ENCODE peak calls at places on chromosomes 13 and 19, in nine cellular contexts. One of them, this sample, is unnamed.

GRCh38 chr19:58439576-58440554 is at the start of gene ZNF132:
- DNase-seq in heart left ventricle: peak; percentile 99
- DNase-seq in IMR-90: peak; percentile 100
- DNase-seq in adrenal gland: peak; percentile 99
- DNase-seq in tibial nerve: peak; percentile 95
- DNase-seq in Peyer's patch: peak; percentile 99
- DNase-seq in prostate gland: peak; percentile 99
- DNase-seq in uterus: peak; percentile 99
- DNase-seq in stomach: peak; percentile 96
- DNase-seq in this sample: peak; percentile 98

GRCh38 chr19:18283338-18283737 is 1.9 kb upstream of the JUND start:
- DNase-seq in heart left ventricle: no peak
- DNase-seq in IMR-90: no peak
- DNase-seq in adrenal gland: no peak
- DNase-seq in tibial nerve: no peak
- DNase-seq in Peyer's patch: no peak
- DNase-seq in prostate gland: no peak
- DNase-seq in uterus: no peak
- DNase-seq in stomach: no peak
- DNase-seq in this sample: no peak

GRCh38 chr13:22461854-22462565 is 718.8 kb upstream of the SGCG start:
- DNase-seq in heart left ventricle: no peak
- DNase-seq in IMR-90: no peak
- DNase-seq in adrenal gland: peak; percentile 73
- DNase-seq in tibial nerve: no peak
- DNase-seq in Peyer's patch: no peak
- DNase-seq in prostate gland: no peak
- DNase-seq in uterus: peak; percentile 26
- DNase-seq in stomach: no peak
- DNase-seq in this sample: no peak

GRCh38 chr19:41706741-41707501 is 1.5 kb upstream of the CEACAM5 start:
- DNase-seq in heart left ventricle: peak; percentile 42
- DNase-seq in IMR-90: no peak
- DNase-seq in adrenal gland: peak; percentile 47
- DNase-seq in tibial nerve: no peak
- DNase-seq in Peyer's patch: peak; percentile 87
- DNase-seq in prostate gland: peak; percentile 48
- DNase-seq in uterus: no peak
- DNase-seq in stomach: peak; percentile 79
- DNase-seq in this sample: peak; percentile 90

GRCh38 chr19:21439372-21439771 is 42.4 kb downstream of the ZNF493 start:
- DNase-seq in heart left ventricle: no peak
- DNase-seq in IMR-90: no peak
- DNase-seq in adrenal gland: peak; percentile 44
- DNase-seq in tibial nerve: no peak
- DNase-seq in Peyer's patch: no peak
- DNase-seq in prostate gland: peak; percentile 83
- DNase-seq in uterus: peak; percentile 30
- DNase-seq in stomach: peak; percentile 62
- DNase-seq in this sample: no peak

GRCh38 chr19:52138614-52139290 is 986 bp downstream of the ZNF616 start:
- DNase-seq in heart left ventricle: peak; percentile 33
- DNase-seq in IMR-90: peak; percentile 19
- DNase-seq in adrenal gland: peak; percentile 27
- DNase-seq in tibial nerve: no peak
- DNase-seq in Peyer's patch: no peak
- DNase-seq in prostate gland: peak; percentile 48
- DNase-seq in uterus: peak; percentile 20
- DNase-seq in stomach: no peak
- DNase-seq in this sample: peak; percentile 74

GRCh38 chr13:28489536-28489935 is 5.4 kb downstream of the FLT1 start:
- DNase-seq in heart left ventricle: no peak
- DNase-seq in IMR-90: peak; percentile 45
- DNase-seq in adrenal gland: no peak
- DNase-seq in tibial nerve: no peak
- DNase-seq in Peyer's patch: no peak
- DNase-seq in prostate gland: no peak
- DNase-seq in uterus: no peak
- DNase-seq in stomach: no peak
- DNase-seq in this sample: no peak

GRCh38 chr19:2266183-2266993 is 10.2 kb upstream of the JSRP1 start:
- DNase-seq in heart left ventricle: peak; percentile 90
- DNase-seq in IMR-90: peak; percentile 75
- DNase-seq in adrenal gland: peak; percentile 88
- DNase-seq in tibial nerve: peak; percentile 73
- DNase-seq in Peyer's patch: peak; percentile 95
- DNase-seq in prostate gland: peak; percentile 48
- DNase-seq in uterus: peak; percentile 78
- DNase-seq in stomach: peak; percentile 93
- DNase-seq in this sample: peak; percentile 95

GRCh38 chr13:25372275-25373081 is 704 bp downstream of the ATP8A2 start:
- DNase-seq in heart left ventricle: no peak
- DNase-seq in IMR-90: no peak
- DNase-seq in adrenal gland: peak; percentile 1
- DNase-seq in tibial nerve: no peak
- DNase-seq in Peyer's patch: no peak
- DNase-seq in prostate gland: no peak
- DNase-seq in uterus: no peak
- DNase-seq in stomach: no peak
- DNase-seq in this sample: no peak

GRCh38 chr19:13841339-13842293 is 35.3 kb upstream of the NANOS3 start:
- DNase-seq in heart left ventricle: peak; percentile 64
- DNase-seq in IMR-90: no peak
- DNase-seq in adrenal gland: peak; percentile 64
- DNase-seq in tibial nerve: no peak
- DNase-seq in Peyer's patch: peak; percentile 87
- DNase-seq in prostate gland: peak; percentile 77
- DNase-seq in uterus: no peak
- DNase-seq in stomach: peak; percentile 78
- DNase-seq in this sample: peak; percentile 89

GRCh38 chr13:111953546-111954178 is 113.3 kb upstream of the SOX1 start:
- DNase-seq in heart left ventricle: no peak
- DNase-seq in IMR-90: no peak
- DNase-seq in adrenal gland: no peak
- DNase-seq in tibial nerve: no peak
- DNase-seq in Peyer's patch: no peak
- DNase-seq in prostate gland: no peak
- DNase-seq in uterus: no peak
- DNase-seq in stomach: peak; percentile 20
- DNase-seq in this sample: peak; percentile 59

GRCh38 chr13:101301053-101301452 is 115.3 kb downstream of the NALCN start:
- DNase-seq in heart left ventricle: no peak
- DNase-seq in IMR-90: no peak
- DNase-seq in adrenal gland: no peak
- DNase-seq in tibial nerve: no peak
- DNase-seq in Peyer's patch: no peak
- DNase-seq in prostate gland: no peak
- DNase-seq in uterus: no peak
- DNase-seq in stomach: no peak
- DNase-seq in this sample: no peak

GRCh38 chr19:23525265-23525862 is 130.1 kb upstream of the ZNF91 start:
- DNase-seq in heart left ventricle: no peak
- DNase-seq in IMR-90: no peak
- DNase-seq in adrenal gland: no peak
- DNase-seq in tibial nerve: no peak
- DNase-seq in Peyer's patch: no peak
- DNase-seq in prostate gland: no peak
- DNase-seq in uterus: no peak
- DNase-seq in stomach: no peak
- DNase-seq in this sample: no peak

GRCh38 chr13:90533866-90534265 is 813.6 kb upstream of the MIR17HG start:
- DNase-seq in heart left ventricle: no peak
- DNase-seq in IMR-90: no peak
- DNase-seq in adrenal gland: no peak
- DNase-seq in tibial nerve: no peak
- DNase-seq in Peyer's patch: no peak
- DNase-seq in prostate gland: no peak
- DNase-seq in uterus: no peak
- DNase-seq in stomach: no peak
- DNase-seq in this sample: no peak

GRCh38 chr13:23876265-23876664 is 12.9 kb downstream of the MIPEP start:
- DNase-seq in heart left ventricle: no peak
- DNase-seq in IMR-90: peak; percentile 23
- DNase-seq in adrenal gland: no peak
- DNase-seq in tibial nerve: no peak
- DNase-seq in Peyer's patch: peak; percentile 58
- DNase-seq in prostate gland: no peak
- DNase-seq in uterus: no peak
- DNase-seq in stomach: no peak
- DNase-seq in this sample: no peak

GRCh38 chr13:22173605-22174004 is 502.7 kb downstream of the FGF9 start:
- DNase-seq in heart left ventricle: no peak
- DNase-seq in IMR-90: peak; percentile 90
- DNase-seq in adrenal gland: no peak
- DNase-seq in tibial nerve: no peak
- DNase-seq in Peyer's patch: no peak
- DNase-seq in prostate gland: no peak
- DNase-seq in uterus: no peak
- DNase-seq in stomach: no peak
- DNase-seq in this sample: no peak

GRCh38 chr13:114108141-114108761 is 24.2 kb downstream of the RASA3 start:
- DNase-seq in heart left ventricle: peak; percentile 19
- DNase-seq in IMR-90: no peak
- DNase-seq in adrenal gland: peak; percentile 0
- DNase-seq in tibial nerve: peak; percentile 11
- DNase-seq in Peyer's patch: peak; percentile 43
- DNase-seq in prostate gland: no peak
- DNase-seq in uterus: peak; percentile 15
- DNase-seq in stomach: no peak
- DNase-seq in this sample: peak; percentile 67

GRCh38 chr13:114110091-114110829 is 22.2 kb downstream of the RASA3 start:
- DNase-seq in heart left ventricle: peak; percentile 48
- DNase-seq in IMR-90: no peak
- DNase-seq in adrenal gland: peak; percentile 31
- DNase-seq in tibial nerve: peak; percentile 16
- DNase-seq in Peyer's patch: peak; percentile 88
- DNase-seq in prostate gland: no peak
- DNase-seq in uterus: peak; percentile 27
- DNase-seq in stomach: peak; percentile 47
- DNase-seq in this sample: peak; percentile 93

GRCh38 chr13:114107686-114108081 is 24.7 kb downstream of the RASA3 start:
- DNase-seq in heart left ventricle: peak; percentile 67
- DNase-seq in IMR-90: peak; percentile 91
- DNase-seq in adrenal gland: peak; percentile 8
- DNase-seq in tibial nerve: no peak
- DNase-seq in Peyer's patch: peak; percentile 46
- DNase-seq in prostate gland: no peak
- DNase-seq in uterus: peak; percentile 12
- DNase-seq in stomach: no peak
- DNase-seq in this sample: peak; percentile 71

GRCh38 chr13:114109646-114110045 is 22.8 kb downstream of the RASA3 start:
- DNase-seq in heart left ventricle: peak; percentile 34
- DNase-seq in IMR-90: no peak
- DNase-seq in adrenal gland: no peak
- DNase-seq in tibial nerve: peak; percentile 35
- DNase-seq in Peyer's patch: peak; percentile 71
- DNase-seq in prostate gland: no peak
- DNase-seq in uterus: peak; percentile 31
- DNase-seq in stomach: no peak
- DNase-seq in this sample: peak; percentile 84

DNA sequence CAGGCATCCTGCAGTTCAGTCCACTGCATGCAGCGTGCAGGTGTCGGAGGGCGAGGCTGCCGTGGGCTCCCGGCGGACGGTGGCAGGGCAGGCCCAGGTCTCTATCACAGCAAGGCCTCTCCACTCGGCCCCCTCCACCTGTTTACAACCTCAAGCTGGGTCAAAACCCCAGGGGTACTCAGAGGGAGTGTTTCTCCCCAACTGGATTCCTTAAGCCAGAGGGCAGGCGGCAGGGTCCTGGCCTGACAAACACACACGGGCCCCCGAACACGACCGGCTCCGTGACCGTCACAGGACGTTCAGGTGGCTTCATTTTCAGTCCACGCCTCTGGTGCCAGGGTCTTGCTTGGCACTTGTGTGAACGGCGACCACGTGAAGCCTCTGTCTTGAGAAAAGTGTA is 23.5 kb downstream of the RASA3 start:
- DNase-seq in heart left ventricle: peak; percentile 19
- DNase-seq in IMR-90: no peak
- DNase-seq in adrenal gland: no peak
- DNase-seq in tibial nerve: peak; percentile 11
- DNase-seq in Peyer's patch: peak; percentile 45
- DNase-seq in prostate gland: no peak
- DNase-seq in uterus: peak; percentile 9
- DNase-seq in stomach: no peak
- DNase-seq in this sample: peak; percentile 72
- H3K4me1 ChIP-seq in heart left ventricle: peaks cover 11% of the 10 kb centered on the region
- H3K4me1 ChIP-seq in IMR-90: peaks cover 62% of the 10 kb centered on the region
- H3K4me1 ChIP-seq in adrenal gland: no peaks in the 10 kb centered on the region
- H3K4me1 ChIP-seq in tibial nerve: no peaks in the 10 kb centered on the region
- H3K4me1 ChIP-seq in Peyer's patch: peaks cover 16% of the 10 kb centered on the region
- H3K4me1 ChIP-seq in prostate gland: no peaks in the 10 kb centered on the region
- H3K4me1 ChIP-seq in uterus: no peaks in the 10 kb centered on the region
- H3K4me1 ChIP-seq in stomach: peaks cover 7% of the 10 kb centered on the region
- H3K4me1 ChIP-seq in this sample: peaks cover 26% of the 10 kb centered on the region

GRCh38 chr13:43698743-43699142 is 88.0 kb downstream of the ENOX1 start:
- DNase-seq in heart left ventricle: no peak
- DNase-seq in IMR-90: peak; percentile 73
- DNase-seq in adrenal gland: no peak
- DNase-seq in tibial nerve: no peak
- DNase-seq in Peyer's patch: no peak
- DNase-seq in prostate gland: no peak
- DNase-seq in uterus: no peak
- DNase-seq in stomach: no peak
- DNase-seq in this sample: no peak
- TF ChIP-seq POLR2A in heart left ventricle: no peak
- TF ChIP-seq POLR2A in IMR-90: no peak
- TF ChIP-seq POLR2A in adrenal gland: no peak
- TF ChIP-seq POLR2A in tibial nerve: no peak
- TF ChIP-seq POLR2A in Peyer's patch: no peak
- TF ChIP-seq POLR2A in prostate gland: no peak
- TF ChIP-seq POLR2A in uterus: no peak
- TF ChIP-seq POLR2A in stomach: no peak
- TF ChIP-seq POLR2A in this sample: no peak

DNA sequence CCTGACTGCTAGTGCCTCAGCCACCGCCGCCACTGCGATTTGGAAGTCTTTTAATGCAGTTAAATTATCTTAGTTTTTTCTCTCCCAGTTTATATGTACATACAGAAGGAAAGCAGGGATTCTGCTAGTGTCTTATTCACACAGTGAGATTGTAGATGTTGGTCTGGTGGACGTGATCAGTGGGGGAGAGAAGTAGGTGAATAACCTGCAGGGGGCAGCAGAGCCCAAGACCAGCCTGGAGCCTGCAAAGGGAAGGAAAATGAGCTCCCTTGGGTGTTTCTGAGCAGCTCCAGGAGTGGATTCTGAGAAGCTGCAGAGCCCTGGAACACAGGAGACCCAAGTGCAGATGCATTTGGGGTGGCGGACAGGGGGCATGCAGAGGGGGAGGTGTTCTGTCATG is 26.3 kb downstream of the ZNF844 start:
- DNase-seq in heart left ventricle: peak; percentile 52
- DNase-seq in IMR-90: peak; percentile 53
- DNase-seq in adrenal gland: peak; percentile 79
- DNase-seq in tibial nerve: no peak
- DNase-seq in Peyer's patch: peak; percentile 75
- DNase-seq in prostate gland: peak; percentile 35
- DNase-seq in uterus: peak; percentile 52
- DNase-seq in stomach: peak; percentile 60
- DNase-seq in this sample: peak; percentile 85
- TF ChIP-seq CTCF in heart left ventricle: peak; percentile 61
- TF ChIP-seq CTCF in IMR-90: peak; percentile 65
- TF ChIP-seq CTCF in adrenal gland: peak; percentile 47
- TF ChIP-seq CTCF in tibial nerve: peak; percentile 38
- TF ChIP-seq CTCF in Peyer's patch: peak; percentile 26
- TF ChIP-seq CTCF in prostate gland: peak; percentile 60
- TF ChIP-seq CTCF in uterus: peak; percentile 43
- TF ChIP-seq CTCF in stomach: peak; percentile 33
- TF ChIP-seq CTCF in this sample: peak; percentile 77

GRCh38 chr13:110244096-110244830 is 62.7 kb downstream of the COL4A1 start:
- DNase-seq in heart left ventricle: no peak
- DNase-seq in IMR-90: peak; percentile 42
- DNase-seq in adrenal gland: no peak
- DNase-seq in tibial nerve: no peak
- DNase-seq in Peyer's patch: no peak
- DNase-seq in prostate gland: no peak
- DNase-seq in uterus: peak; percentile 37
- DNase-seq in stomach: no peak
- DNase-seq in this sample: no peak
- H3K4me1 ChIP-seq in heart left ventricle: peaks cover 55% of the 10 kb centered on the region
- H3K4me1 ChIP-seq in IMR-90: peaks cover 29% of the 10 kb centered on the region
- H3K4me1 ChIP-seq in adrenal gland: no peaks in the 10 kb centered on the region
- H3K4me1 ChIP-seq in tibial nerve: no peaks in the 10 kb centered on the region
- H3K4me1 ChIP-seq in Peyer's patch: no peaks in the 10 kb centered on the region
- H3K4me1 ChIP-seq in prostate gland: no peaks in the 10 kb centered on the region
- H3K4me1 ChIP-seq in uterus: no peaks in the 10 kb centered on the region
- H3K4me1 ChIP-seq in stomach: peaks cover 16% of the 10 kb centered on the region
- H3K4me1 ChIP-seq in this sample: peaks cover 4% of the 10 kb centered on the region

This sample was measured in spleen.